ENCODE peak calls at places on chromosome 2, in seven cellular contexts. One of them, this sample, is unnamed.

GRCh38 chr2:45009928-45010705 is 865 bp upstream of the SIX2 start:
- DNase-seq in epithelial cell of esophagus: peak; percentile 72
- DNase-seq in mucosa of descending colon: peak; percentile 55
- DNase-seq in astrocyte of the spinal cord: peak; percentile 73
- DNase-seq in aorta: peak; percentile 94
- DNase-seq in HFF-Myc: no peak
- DNase-seq in HAP-1: peak; percentile 40
- DNase-seq in this sample: peak; percentile 59

GRCh38 chr2:40287201-40287600 is 164.7 kb downstream of the SLC8A1 start:
- DNase-seq in mucosa of descending colon: no peak
- DNase-seq in astrocyte of the spinal cord: peak; percentile 38
- DNase-seq in HFF-Myc: no peak
- DNase-seq in epithelial cell of esophagus: peak; percentile 77
- DNase-seq in aorta: no peak
- DNase-seq in HAP-1: no peak
- DNase-seq in this sample: no peak

GRCh38 chr2:75589344-75590105 is 28.8 kb upstream of the EVA1A start:
- DNase-seq in aorta: no peak
- DNase-seq in epithelial cell of esophagus: no peak
- DNase-seq in HFF-Myc: no peak
- DNase-seq in HAP-1: no peak
- DNase-seq in mucosa of descending colon: no peak
- DNase-seq in astrocyte of the spinal cord: no peak
- DNase-seq in this sample: no peak

GRCh38 chr2:74405994-74406583 is 15.3 kb downstream of the C2orf81 start:
- DNase-seq in mucosa of descending colon: no peak
- DNase-seq in astrocyte of the spinal cord: no peak
- DNase-seq in epithelial cell of esophagus: peak; percentile 75
- DNase-seq in aorta: no peak
- DNase-seq in HFF-Myc: no peak
- DNase-seq in HAP-1: no peak
- DNase-seq in this sample: no peak

GRCh38 chr2:232333361-232334135 is 45.0 kb upstream of the ALPP start:
- DNase-seq in astrocyte of the spinal cord: no peak
- DNase-seq in HFF-Myc: no peak
- DNase-seq in mucosa of descending colon: peak; percentile 21
- DNase-seq in HAP-1: no peak
- DNase-seq in epithelial cell of esophagus: peak; percentile 78
- DNase-seq in aorta: peak; percentile 67
- DNase-seq in this sample: no peak

GRCh38 chr2:7269993-7270392 is 352.8 kb downstream of the RNF144A start:
- DNase-seq in HAP-1: no peak
- DNase-seq in epithelial cell of esophagus: no peak
- DNase-seq in HFF-Myc: no peak
- DNase-seq in astrocyte of the spinal cord: no peak
- DNase-seq in aorta: no peak
- DNase-seq in mucosa of descending colon: no peak
- DNase-seq in this sample: no peak

GRCh38 chr2:171086352-171087290 is 74.1 kb downstream of the TLK1 start:
- DNase-seq in mucosa of descending colon: no peak
- DNase-seq in astrocyte of the spinal cord: peak; percentile 66
- DNase-seq in HAP-1: peak; percentile 50
- DNase-seq in epithelial cell of esophagus: peak; percentile 49
- DNase-seq in aorta: no peak
- DNase-seq in HFF-Myc: peak; percentile 29
- DNase-seq in this sample: peak; percentile 34

GRCh38 chr2:27282892-27283291 is 663 bp downstream of the TRIM54 start:
- DNase-seq in aorta: no peak
- DNase-seq in HFF-Myc: no peak
- DNase-seq in epithelial cell of esophagus: peak; percentile 23
- DNase-seq in HAP-1: no peak
- DNase-seq in astrocyte of the spinal cord: no peak
- DNase-seq in mucosa of descending colon: no peak
- DNase-seq in this sample: no peak

GRCh38 chr2:76640905-76641304 is 881.3 kb downstream of the LRRTM4 start:
- DNase-seq in mucosa of descending colon: no peak
- DNase-seq in epithelial cell of esophagus: peak; percentile 45
- DNase-seq in aorta: no peak
- DNase-seq in HAP-1: no peak
- DNase-seq in astrocyte of the spinal cord: no peak
- DNase-seq in HFF-Myc: no peak
- DNase-seq in this sample: no peak

GRCh38 chr2:6506311-6507258 is 359.1 kb downstream of the CMPK2 start:
- DNase-seq in mucosa of descending colon: peak; percentile 46
- DNase-seq in epithelial cell of esophagus: peak; percentile 85
- DNase-seq in aorta: no peak
- DNase-seq in HFF-Myc: peak; percentile 43
- DNase-seq in astrocyte of the spinal cord: peak; percentile 73
- DNase-seq in HAP-1: no peak
- DNase-seq in this sample: no peak

GRCh38 chr2:73821227-73821626 is 7.5 kb upstream of the STAMBP start:
- DNase-seq in aorta: no peak
- DNase-seq in HFF-Myc: no peak
- DNase-seq in epithelial cell of esophagus: no peak
- DNase-seq in HAP-1: no peak
- DNase-seq in mucosa of descending colon: no peak
- DNase-seq in astrocyte of the spinal cord: no peak
- DNase-seq in this sample: no peak

GRCh38 chr2:152466925-152467676 is 132.1 kb downstream of the FMNL2 start:
- DNase-seq in HAP-1: no peak
- DNase-seq in epithelial cell of esophagus: peak; percentile 94
- DNase-seq in HFF-Myc: no peak
- DNase-seq in mucosa of descending colon: no peak
- DNase-seq in aorta: no peak
- DNase-seq in astrocyte of the spinal cord: no peak
- DNase-seq in this sample: no peak

GRCh38 chr2:85768713-85769112 is 14.9 kb downstream of the ATOH8 start:
- DNase-seq in HAP-1: no peak
- DNase-seq in mucosa of descending colon: no peak
- DNase-seq in epithelial cell of esophagus: no peak
- DNase-seq in HFF-Myc: no peak
- DNase-seq in aorta: no peak
- DNase-seq in astrocyte of the spinal cord: peak; percentile 56
- DNase-seq in this sample: peak; percentile 82

GRCh38 chr2:224146356-224147160 is 107.5 kb upstream of the SERPINE2 start:
- DNase-seq in astrocyte of the spinal cord: no peak
- DNase-seq in epithelial cell of esophagus: peak; percentile 17
- DNase-seq in HAP-1: no peak
- DNase-seq in mucosa of descending colon: no peak
- DNase-seq in aorta: no peak
- DNase-seq in HFF-Myc: no peak
- DNase-seq in this sample: no peak

GRCh38 chr2:48430528-48430927 is 99.4 kb upstream of the STON1 start:
- DNase-seq in HFF-Myc: no peak
- DNase-seq in aorta: no peak
- DNase-seq in epithelial cell of esophagus: no peak
- DNase-seq in mucosa of descending colon: no peak
- DNase-seq in astrocyte of the spinal cord: no peak
- DNase-seq in HAP-1: no peak
- DNase-seq in this sample: no peak

GRCh38 chr2:181126311-181126710 is 145.9 kb downstream of the UBE2E3 start:
- DNase-seq in astrocyte of the spinal cord: no peak
- DNase-seq in HAP-1: no peak
- DNase-seq in aorta: no peak
- DNase-seq in HFF-Myc: no peak
- DNase-seq in epithelial cell of esophagus: no peak
- DNase-seq in mucosa of descending colon: no peak
- DNase-seq in this sample: no peak

GRCh38 chr2:11478899-11479605 is 13.1 kb upstream of the E2F6 start:
- DNase-seq in aorta: no peak
- DNase-seq in HFF-Myc: no peak
- DNase-seq in astrocyte of the spinal cord: no peak
- DNase-seq in mucosa of descending colon: no peak
- DNase-seq in epithelial cell of esophagus: no peak
- DNase-seq in HAP-1: no peak
- DNase-seq in this sample: no peak

GRCh38 chr2:120803764-120804335 is 68.2 kb downstream of the GLI2 start:
- DNase-seq in astrocyte of the spinal cord: no peak
- DNase-seq in HFF-Myc: no peak
- DNase-seq in epithelial cell of esophagus: peak; percentile 51
- DNase-seq in HAP-1: no peak
- DNase-seq in aorta: no peak
- DNase-seq in mucosa of descending colon: no peak
- DNase-seq in this sample: no peak

GRCh38 chr2:43848174-43848573 is 9.4 kb downstream of the ABCG8 start:
- DNase-seq in astrocyte of the spinal cord: no peak
- DNase-seq in aorta: no peak
- DNase-seq in HAP-1: no peak
- DNase-seq in HFF-Myc: no peak
- DNase-seq in epithelial cell of esophagus: peak; percentile 16
- DNase-seq in mucosa of descending colon: no peak
- DNase-seq in this sample: no peak

GRCh38 chr2:190169221-190170072 is 106.9 kb upstream of the MSTN start:
- DNase-seq in aorta: no peak
- DNase-seq in HAP-1: no peak
- DNase-seq in epithelial cell of esophagus: no peak
- DNase-seq in mucosa of descending colon: no peak
- DNase-seq in astrocyte of the spinal cord: no peak
- DNase-seq in HFF-Myc: no peak
- DNase-seq in this sample: no peak

GRCh38 chr2:229173810-229174359 is 97.2 kb downstream of the PID1 start:
- DNase-seq in mucosa of descending colon: no peak
- DNase-seq in HFF-Myc: no peak
- DNase-seq in epithelial cell of esophagus: no peak
- DNase-seq in astrocyte of the spinal cord: no peak
- DNase-seq in HAP-1: no peak
- DNase-seq in aorta: no peak
- DNase-seq in this sample: no peak

GRCh38 chr2:56754627-56755026 is 570.8 kb downstream of the CCDC85A start:
- DNase-seq in aorta: no peak
- DNase-seq in astrocyte of the spinal cord: no peak
- DNase-seq in HFF-Myc: no peak
- DNase-seq in HAP-1: no peak
- DNase-seq in epithelial cell of esophagus: no peak
- DNase-seq in mucosa of descending colon: no peak
- DNase-seq in this sample: no peak

GRCh38 chr2:143345887-143346612 is 216.8 kb downstream of the ARHGAP15 start:
- DNase-seq in astrocyte of the spinal cord: no peak
- DNase-seq in HFF-Myc: no peak
- DNase-seq in epithelial cell of esophagus: peak; percentile 2
- DNase-seq in HAP-1: no peak
- DNase-seq in aorta: no peak
- DNase-seq in mucosa of descending colon: no peak
- DNase-seq in this sample: no peak

GRCh38 chr2:29518988-29519925 is 402.1 kb downstream of the ALK start:
- DNase-seq in mucosa of descending colon: no peak
- DNase-seq in HFF-Myc: no peak
- DNase-seq in epithelial cell of esophagus: peak; percentile 79
- DNase-seq in HAP-1: no peak
- DNase-seq in astrocyte of the spinal cord: peak; percentile 60
- DNase-seq in aorta: no peak
- DNase-seq in this sample: no peak
- H3K4me3 ChIP-seq in mucosa of descending colon: no peak overlapping the region
- H3K4me3 ChIP-seq in HFF-Myc: no peak overlapping the region
- H3K4me3 ChIP-seq in epithelial cell of esophagus: no peak overlapping the region
- H3K4me3 ChIP-seq in HAP-1: no peak overlapping the region
- H3K4me3 ChIP-seq in astrocyte of the spinal cord: no peak overlapping the region
- H3K4me3 ChIP-seq in aorta: no peak overlapping the region
- H3K4me3 ChIP-seq in this sample: no peak overlapping the region

DNA sequence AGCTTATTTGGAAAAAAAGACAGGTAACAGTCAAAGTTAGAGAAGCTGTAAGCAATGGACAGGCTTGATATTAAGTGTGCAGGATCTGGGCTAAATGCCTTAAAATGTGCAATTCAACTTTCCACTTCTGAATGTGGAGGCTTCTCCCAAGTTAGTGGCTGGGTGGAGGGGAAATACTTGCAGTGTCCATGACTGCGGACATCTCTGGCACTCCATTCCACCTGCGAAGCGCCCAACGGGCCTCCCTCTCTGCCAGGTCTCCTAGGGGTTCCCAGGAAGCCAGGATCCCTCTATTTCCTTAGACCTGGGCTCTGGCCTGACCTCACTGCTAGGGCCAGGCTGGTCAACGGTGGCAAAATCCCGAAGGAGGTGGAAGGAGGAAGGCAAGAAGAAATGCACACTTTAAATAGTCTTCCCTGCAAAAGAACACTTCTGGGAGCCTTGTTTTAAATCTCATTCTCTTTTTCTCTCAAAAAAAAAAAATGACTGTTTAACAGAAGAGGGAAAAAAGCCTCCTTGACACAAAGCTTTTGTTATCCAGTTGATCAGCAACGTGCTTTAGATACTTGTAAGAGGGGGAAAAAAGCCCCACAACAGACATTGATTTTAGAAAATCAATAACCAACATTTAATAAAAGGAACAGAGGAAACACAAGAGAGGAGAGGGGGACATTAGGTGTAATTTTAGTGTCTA is 5.0 kb downstream of the ZEB2 start:
- DNase-seq in astrocyte of the spinal cord: peak; percentile 48
- DNase-seq in HAP-1: no peak
- DNase-seq in aorta: no peak
- DNase-seq in HFF-Myc: no peak
- DNase-seq in mucosa of descending colon: no peak
- DNase-seq in epithelial cell of esophagus: no peak
- DNase-seq in this sample: no peak
- H3K4me3 ChIP-seq in astrocyte of the spinal cord: peak overlapping the region; percentile 81
- H3K4me3 ChIP-seq in HAP-1: peak overlapping the region; percentile 51
- H3K4me3 ChIP-seq in aorta: peak overlapping the region; percentile 100
- H3K4me3 ChIP-seq in HFF-Myc: peak overlapping the region; percentile 65
- H3K4me3 ChIP-seq in mucosa of descending colon: no peak overlapping the region
- H3K4me3 ChIP-seq in epithelial cell of esophagus: no peak overlapping the region
- H3K4me3 ChIP-seq in this sample: peak overlapping the region; percentile 60

GRCh38 chr2:160388464-160389263 is 104.9 kb downstream of the RBMS1 start:
- DNase-seq in epithelial cell of esophagus: no peak
- DNase-seq in HAP-1: no peak
- DNase-seq in HFF-Myc: no peak
- DNase-seq in mucosa of descending colon: no peak
- DNase-seq in astrocyte of the spinal cord: no peak
- DNase-seq in aorta: no peak
- DNase-seq in this sample: peak; percentile 30

GRCh38 chr2:160384791-160385190 is 108.8 kb downstream of the RBMS1 start:
- DNase-seq in astrocyte of the spinal cord: no peak
- DNase-seq in aorta: no peak
- DNase-seq in mucosa of descending colon: no peak
- DNase-seq in HAP-1: no peak
- DNase-seq in HFF-Myc: no peak
- DNase-seq in epithelial cell of esophagus: no peak
- DNase-seq in this sample: no peak

GRCh38 chr2:160389875-160390274 is 103.7 kb downstream of the RBMS1 start:
- DNase-seq in astrocyte of the spinal cord: peak; percentile 59
- DNase-seq in aorta: no peak
- DNase-seq in mucosa of descending colon: no peak
- DNase-seq in HFF-Myc: no peak
- DNase-seq in HAP-1: no peak
- DNase-seq in epithelial cell of esophagus: peak; percentile 74
- DNase-seq in this sample: no peak

GRCh38 chr2:160390544-160391258 is 102.9 kb downstream of the RBMS1 start:
- DNase-seq in astrocyte of the spinal cord: peak; percentile 84
- DNase-seq in aorta: no peak
- DNase-seq in mucosa of descending colon: no peak
- DNase-seq in HFF-Myc: no peak
- DNase-seq in epithelial cell of esophagus: peak; percentile 78
- DNase-seq in HAP-1: no peak
- DNase-seq in this sample: no peak

GRCh38 chr2:160387558-160388262 is 105.9 kb downstream of the RBMS1 start:
- DNase-seq in HAP-1: no peak
- DNase-seq in mucosa of descending colon: no peak
- DNase-seq in astrocyte of the spinal cord: peak; percentile 95
- DNase-seq in aorta: peak; percentile 80
- DNase-seq in HFF-Myc: peak; percentile 83
- DNase-seq in epithelial cell of esophagus: peak; percentile 61
- DNase-seq in this sample: peak; percentile 41
- H3K4me3 ChIP-seq in HAP-1: no peak overlapping the region
- H3K4me3 ChIP-seq in mucosa of descending colon: no peak overlapping the region
- H3K4me3 ChIP-seq in astrocyte of the spinal cord: no peak overlapping the region
- H3K4me3 ChIP-seq in aorta: no peak overlapping the region
- H3K4me3 ChIP-seq in HFF-Myc: no peak overlapping the region
- H3K4me3 ChIP-seq in epithelial cell of esophagus: no peak overlapping the region
- H3K4me3 ChIP-seq in this sample: no peak overlapping the region

GRCh38 chr2:64649013-64649484 is 4.7 kb downstream of the SERTAD2 start:
- DNase-seq in HFF-Myc: no peak
- DNase-seq in mucosa of descending colon: peak; percentile 57
- DNase-seq in aorta: no peak
- DNase-seq in HAP-1: no peak
- DNase-seq in epithelial cell of esophagus: no peak
- DNase-seq in astrocyte of the spinal cord: no peak
- DNase-seq in this sample: peak; percentile 66
- H3K4me3 ChIP-seq in HFF-Myc: no peak overlapping the region
- H3K4me3 ChIP-seq in mucosa of descending colon: no peak overlapping the region
- H3K4me3 ChIP-seq in aorta: no peak overlapping the region
- H3K4me3 ChIP-seq in HAP-1: no peak overlapping the region
- H3K4me3 ChIP-seq in epithelial cell of esophagus: peak overlapping the region; percentile 10
- H3K4me3 ChIP-seq in astrocyte of the spinal cord: no peak overlapping the region
- H3K4me3 ChIP-seq in this sample: no peak overlapping the region